ENCODE peak calls at places on chromosomes 5 and 9, in four cellular contexts. J, A, L and P are unnamed samples.
A peak's percentile ranks its signal among the peaks of the same experiment; 100 is the strongest.

GRCh38 chr5:122907238-122907637 is 61.8 kb downstream of the SNX24 start:
- DNase-seq in J (peak; percentile 94), A (no peak), L (peak; percentile 14), P (no peak)

GRCh38 chr5:24365406-24365805 is 279.4 kb downstream of the CDH10 start:
- DNase-seq in A (no peak), L (no peak), J (peak; percentile 15), P (no peak)

GRCh38 chr9:126702501-126703329 is 89.0 kb downstream of the LMX1B start:
- DNase-seq in J (peak; percentile 34), L (no peak), A (no peak), P (peak; percentile 62)

GRCh38 chr9:38250279-38251035 is 142.0 kb upstream of the ALDH1B1 start:
- DNase-seq in L (no peak), A (no peak), J (no peak), P (no peak)

GRCh38 chr9:134612715-134613114 is 28.9 kb upstream of the COL5A1 start:
- DNase-seq in L (no peak), A (no peak), J (no peak), P (no peak)

GRCh38 chr5:165805756-165806155 is 2300.3 kb downstream of the MAT2B start:
- DNase-seq in J (peak; percentile 80), L (no peak), A (no peak), P (no peak)

GRCh38 chr5:95283761-95284511 is 958 bp downstream of the MCTP1 start:
- DNase-seq in A (no peak), J (peak; percentile 59), L (no peak), P (no peak)

GRCh38 chr5:103425686-103426454 is 136.7 kb downstream of the NUDT12 start:
- DNase-seq in A (peak; percentile 12), J (no peak), L (peak; percentile 69), P (no peak)

GRCh38 chr9:76701441-76702031 is 62.7 kb upstream of the PCA3 start:
- DNase-seq in L (no peak), J (no peak), A (no peak), P (no peak)

GRCh38 chr9:36987409-36987808 is 46.7 kb downstream of the PAX5 start:
- DNase-seq in J (no peak), L (no peak), A (no peak), P (no peak)

GRCh38 chr9:92385474-92385873 is 18.9 kb downstream of the OGN start:
- DNase-seq in J (no peak), A (no peak), L (no peak), P (no peak)

GRCh38 chr5:98341038-98341710 is 432.3 kb upstream of the RGMB start:
- DNase-seq in A (peak; percentile 90), L (peak; percentile 99), J (no peak), P (no peak)

GRCh38 chr9:5783982-5784381 is 48.9 kb downstream of the ERMP1 start:
- DNase-seq in A (peak; percentile 59), J (peak; percentile 9), L (peak; percentile 31), P (no peak)

GRCh38 chr5:54689411-54690251 is 172.1 kb downstream of the SNX18 start:
- DNase-seq in J (no peak), L (no peak), A (no peak), P (no peak)

GRCh38 chr5:151534345-151534744 is 56.8 kb downstream of the FAT2 start:
- DNase-seq in L (no peak), A (no peak), J (peak; percentile 19), P (no peak)

GRCh38 chr5:38751103-38751502 is 94.7 kb upstream of the OSMR start:
- DNase-seq in L (no peak), J (peak; percentile 53), A (peak; percentile 33), P (peak; percentile 47)

GRCh38 chr5:173890195-173890951 is 2.2 kb downstream of the CPEB4 start:
- DNase-seq in A (peak; percentile 45), L (peak; percentile 30), J (peak; percentile 57), P (no peak)

GRCh38 chr9:120186276-120186675 is 393.7 kb downstream of the CDK5RAP2 start:
- DNase-seq in L (no peak), J (no peak), A (no peak), P (no peak)

GRCh38 chr5:143262393-143263174 is 140.9 kb downstream of the NR3C1 start:
- DNase-seq in A (peak; percentile 98), J (no peak), L (peak; percentile 99), P (no peak)

GRCh38 chr9:99606955-99607354 is 214.7 kb upstream of the NR4A3 start:
- DNase-seq in J (no peak), A (no peak), L (no peak), P (no peak)

GRCh38 chr9:73437758-73438157 is 286.1 kb downstream of the ANXA1 start:
- DNase-seq in L (no peak), J (no peak), A (no peak), P (no peak)

GRCh38 chr9:119998614-119999013 is 581.4 kb downstream of the CDK5RAP2 start:
- DNase-seq in J (no peak), L (no peak), A (no peak), P (no peak)

GRCh38 chr5:118891252-118891651 is 97.1 kb downstream of the DTWD2 start:
- DNase-seq in A (no peak), L (no peak), J (no peak), P (no peak)

GRCh38 chr5:120446068-120446492 is 18.0 kb upstream of the PRR16 start:
- DNase-seq in L (peak; percentile 96), A (peak; percentile 97), J (peak; percentile 56), P (no peak)

GRCh38 chr5:124461857-124462423 is 284.5 kb downstream of the ZNF608 start:
- DNase-seq in J (no peak), L (no peak), A (no peak), P (no peak)

GRCh38 chr9:95772320-95773060 is 103.0 kb upstream of the ERCC6L2 start:
- DNase-seq in A (peak; percentile 94), L (peak; percentile 65), J (peak; percentile 85), P (no peak)

GRCh38 chr9:70061776-70062175 is 18.1 kb downstream of the MAMDC2 start:
- DNase-seq in L (peak; percentile 44), A (peak; percentile 16), J (no peak), P (no peak)

GRCh38 chr5:58816181-58816731 is 233.4 kb downstream of the RAB3C start:
- DNase-seq in L (no peak), J (no peak), A (no peak), P (no peak)

GRCh38 chr5:179306191-179307005 is 38.9 kb downstream of the ADAMTS2 start:
- DNase-seq in L (peak; percentile 75), J (no peak), A (peak; percentile 58), P (no peak)

GRCh38 chr9:81772144-81772543 is 82.8 kb upstream of the TLE1 start:
- DNase-seq in A (no peak), L (peak; percentile 49), J (peak; percentile 67), P (no peak)

GRCh38 chr9:131487001-131487400 is 15.7 kb upstream of the POMT1 start:
- DNase-seq in A (no peak), J (no peak), L (no peak), P (no peak)
- H3K9ac ChIP-seq in A (no peak overlapping the region), J (no peak overlapping the region), L (no peak overlapping the region), P (no peak overlapping the region)

GRCh38 chr5:150162142-150162513 is 4.5 kb upstream of the CDX1 start:
- DNase-seq in L (no peak), A (no peak), J (no peak), P (no peak)
- H3K27ac ChIP-seq in L (no peak overlapping the region), A (no peak overlapping the region), J (no peak overlapping the region), P (no peak overlapping the region)

GRCh38 chr5:137567226-137567625 is 68.1 kb upstream of the SPOCK1 start:
- DNase-seq in J (no peak), L (no peak), A (no peak), P (no peak)

GRCh38 chr5:137565450-137565849 is 66.3 kb upstream of the SPOCK1 start:
- DNase-seq in A (no peak), J (no peak), L (peak; percentile 17), P (no peak)

GRCh38 chr5:137564475-137564961 is 65.4 kb upstream of the SPOCK1 start:
- DNase-seq in J (no peak), L (no peak), A (no peak), P (no peak)

GRCh38 chr5:137566780-137567179 is 67.7 kb upstream of the SPOCK1 start:
- DNase-seq in J (no peak), L (no peak), A (no peak), P (no peak)

GRCh38 chr5:137566118-137566541 is 67.0 kb upstream of the SPOCK1 start:
- DNase-seq in L (peak; percentile 7), J (no peak), A (no peak), P (no peak)
- H3K9ac ChIP-seq in L (no peak overlapping the region), J (no peak overlapping the region), A (no peak overlapping the region), P (no peak overlapping the region)

GRCh38 chr5:149420509-149421371 is 41.6 kb upstream of the IL17B start:
- DNase-seq in L (peak; percentile 94), A (peak; percentile 97), J (no peak), P (no peak)
- H3K27ac ChIP-seq in L (peak overlapping the region; percentile 99), A (peak overlapping the region; percentile 92), J (no peak overlapping the region), P (no peak overlapping the region)

GRCh38 chr9:108615152-108615551 is 240.6 kb downstream of the ACTL7B start:
- DNase-seq in L (no peak), A (no peak), J (no peak), P (no peak)

GRCh38 chr9:108621991-108622390 is 233.8 kb downstream of the ACTL7B start:
- DNase-seq in A (no peak), J (no peak), L (no peak), P (no peak)

GRCh38 chr9:108620767-108621166 is 235.0 kb downstream of the ACTL7B start:
- DNase-seq in J (no peak), L (no peak), A (peak; percentile 2), P (no peak)

GRCh38 chr9:108618906-108619550 is 236.8 kb downstream of the ACTL7B start:
- DNase-seq in J (no peak), L (no peak), A (no peak), P (no peak)

DNA sequence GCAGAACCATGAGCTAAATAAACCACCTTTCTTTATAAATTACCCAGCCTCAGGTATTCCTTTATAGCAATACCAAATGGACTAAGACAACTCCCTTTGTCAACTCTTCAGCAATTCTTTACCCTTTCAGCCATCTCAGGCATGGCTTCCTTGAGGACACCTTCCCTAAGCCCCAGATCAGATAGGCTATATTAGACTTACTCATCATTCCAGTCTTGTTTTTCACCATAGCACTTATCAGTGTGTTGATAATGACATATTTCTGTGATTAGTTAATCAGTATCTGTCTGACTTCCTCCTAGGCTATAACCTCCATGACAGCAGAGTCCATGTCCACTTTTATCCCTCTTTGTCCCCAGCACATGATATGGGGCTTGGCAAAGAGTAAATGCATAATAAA is 238.1 kb downstream of the ACTL7B start:
- DNase-seq in J (no peak), L (no peak), A (no peak), P (no peak)
- H3K9ac ChIP-seq in J (no peak overlapping the region), L (no peak overlapping the region), A (no peak overlapping the region), P (no peak overlapping the region)

GRCh38 chr5:12959744-12960143 is 984.7 kb downstream of the DNAH5 start:
- DNase-seq in L (no peak), J (no peak), A (no peak), P (no peak)
- H3K27ac ChIP-seq in L (no peak overlapping the region), J (no peak overlapping the region), A (no peak overlapping the region), P (no peak overlapping the region)